ENCODE peak calls at places on chromosome 14, in four cellular contexts. B is mucosa of gallbladder; A is H9; S is activated CD4-positive, alpha-beta T cell treated with anti-CD3 and anti-CD28 coated beads, Interleukin-2, amount 10 ng/mL, durations not matched to agents 7 days and 5 days. V is an unnamed sample.

GRCh38 chr14:79136437-79137430 is 966.6 kb downstream of the NRXN3 start:
- DNase-seq in S (no peak), B (no peak), A (no peak), V (no peak)

GRCh38 chr14:53715390-53715730 is 241.3 kb downstream of the BMP4 start:
- DNase-seq in B (peak), A (no peak), S (no peak), V (no peak)

GRCh38 chr14:96229315-96229714 is 24.7 kb downstream of the BDKRB2 start:
- DNase-seq in A (no peak), B (no peak), S (no peak), V (no peak)

GRCh38 chr14:43541356-43541755 is 965.7 kb downstream of the FSCB start:
- DNase-seq in A (no peak), S (no peak), B (no peak), V (no peak)

GRCh38 chr14:54691525-54692260 is 124.8 kb downstream of the SAMD4A start:
- DNase-seq in S (peak), B (peak), A (peak), V (peak)

GRCh38 chr14:54046250-54046649 is 89.6 kb upstream of the BMP4 start:
- DNase-seq in B (no peak), A (no peak), S (no peak), V (no peak)

GRCh38 chr14:101007004-101007614 is 103.6 kb upstream of the RTL1 start:
- DNase-seq in S (no peak), A (no peak), B (peak), V (no peak)

GRCh38 chr14:22887260-22887989 is 4.4 kb downstream of the REM2 start:
- DNase-seq in A (peak), S (peak), B (peak), V (peak)

GRCh38 chr14:69368381-69368780 is 29.7 kb downstream of the ERH start:
- DNase-seq in A (no peak), S (no peak), B (no peak), V (no peak)

GRCh38 chr14:59305836-59306555 is 117.5 kb downstream of the DAAM1 start:
- DNase-seq in S (no peak), A (no peak), B (no peak), V (no peak)

V was measured in CD4-positive, alpha-beta memory T cell.